ENCODE peak calls at places on chromosomes 6 and 20, in ten cellular contexts. E is foreskin fibroblast; X is Peyer's patch; I is gastrocnemius medialis; F is CD4-positive, alpha-beta T cell; Z is fibroblast of pulmonary artery; R is left lung; Y is HFFc6; K is MM.1S; O is A549. A is an unnamed sample.

GRCh38 chr20:57609086-57609841 is 11.0 kb downstream of the ZBP1 start:
- DNase-seq in I (no peak), Z (no peak), X (peak), E (no peak), R (peak), K (no peak), O (no peak), F (no peak), Y (no peak), A (no peak)

GRCh38 chr20:51456511-51457280 is 85.8 kb downstream of the NFATC2 start:
- DNase-seq in O (peak), K (no peak), Z (peak), I (peak), F (no peak), Y (peak), X (peak), E (peak), R (peak), A (no peak)

GRCh38 chr6:113879186-113880096 is 22.3 kb downstream of the MARCKS start:
- DNase-seq in Z (peak), K (peak), Y (peak), F (no peak), I (peak), R (no peak), X (no peak), O (peak), E (peak), A (no peak)

GRCh38 chr6:4573958-4574481 is 202.2 kb upstream of the CDYL start:
- DNase-seq in O (no peak), Z (peak), I (no peak), K (no peak), E (peak), X (no peak), Y (no peak), F (no peak), R (no peak), A (no peak)

GRCh38 chr6:53811746-53812145 is 16.9 kb downstream of the LRRC1 start:
- DNase-seq in O (no peak), R (no peak), I (no peak), X (no peak), Y (no peak), E (no peak), F (no peak), K (peak), Z (no peak), A (no peak)

GRCh38 chr6:134007077-134007476 is 45.3 kb downstream of the SLC2A12 start:
- DNase-seq in O (no peak), X (peak), Y (no peak), Z (no peak), F (no peak), R (peak), E (no peak), I (peak), K (no peak), A (no peak)

GRCh38 chr6:154549179-154549578 is 38.7 kb upstream of the CNKSR3 start:
- DNase-seq in F (no peak), E (no peak), I (no peak), K (no peak), R (peak), Z (no peak), Y (no peak), X (no peak), O (no peak), A (no peak)

GRCh38 chr6:56821005-56821432 is 133.9 kb upstream of the BEND6 start:
- DNase-seq in F (no peak), E (no peak), X (no peak), O (no peak), Z (no peak), R (no peak), K (no peak), Y (no peak), I (no peak), A (no peak)

GRCh38 chr20:47878601-47879004 is 93.3 kb upstream of the SULF2 start:
- DNase-seq in Y (no peak), X (no peak), R (no peak), Z (peak), O (no peak), F (no peak), I (no peak), E (no peak), K (no peak), A (no peak)

GRCh38 chr6:24825130-24825630 is 26.5 kb upstream of the ARMH2 start:
- DNase-seq in X (no peak), F (no peak), E (no peak), O (no peak), Y (no peak), K (no peak), I (no peak), R (no peak), Z (no peak), A (no peak)

GRCh38 chr6:137351890-137352289 is 132.7 kb upstream of the IFNGR1 start:
- DNase-seq in I (no peak), E (peak), R (no peak), O (peak), Y (no peak), F (no peak), X (no peak), K (no peak), Z (no peak), A (no peak)

GRCh38 chr6:13537527-13537897 is 36.9 kb upstream of the SIRT5 start:
- DNase-seq in O (no peak), Y (no peak), X (no peak), Z (no peak), R (no peak), I (no peak), K (no peak), F (no peak), E (no peak), A (no peak)

GRCh38 chr20:4875578-4876067 is 125.7 kb downstream of the SLC23A2 start:
- DNase-seq in Z (no peak), K (no peak), Y (no peak), I (no peak), F (no peak), O (no peak), R (no peak), E (no peak), X (no peak), A (no peak)

GRCh38 chr6:42710316-42710715 is 12.1 kb downstream of the PRPH2 start:
- DNase-seq in Y (no peak), F (no peak), K (no peak), X (no peak), R (no peak), Z (peak), O (no peak), I (no peak), E (no peak), A (no peak)

GRCh38 chr6:2986722-2987196 is 12.9 kb upstream of the NQO2 start:
- DNase-seq in Z (peak), E (peak), Y (peak), R (no peak), F (no peak), K (no peak), O (no peak), X (no peak), I (no peak), A (no peak)

GRCh38 chr20:40938020-40938419 is 90.6 kb upstream of the TOP1 start:
- DNase-seq in Y (no peak), X (no peak), F (no peak), I (no peak), E (no peak), O (peak), Z (no peak), K (no peak), R (no peak), A (no peak)

GRCh38 chr20:34562643-34563042 is 4.1 kb downstream of the MAP1LC3A start:
- DNase-seq in K (peak), O (peak), Z (peak), Y (no peak), R (no peak), I (no peak), F (no peak), E (peak), X (no peak), A (no peak)

GRCh38 chr6:155273438-155273837 is 9.6 kb downstream of the CLDN20 start:
- DNase-seq in Y (peak), F (no peak), E (peak), Z (peak), X (no peak), R (no peak), O (peak), K (no peak), I (no peak), A (no peak)

GRCh38 chr6:41446907-41447545 is 99.2 kb upstream of the FOXP4 start:
- DNase-seq in X (no peak), K (no peak), F (no peak), Y (no peak), R (no peak), I (no peak), E (no peak), O (no peak), Z (no peak), A (no peak)

GRCh38 chr6:111725446-111726112 is 119.9 kb upstream of the TRAF3IP2 start:
- DNase-seq in K (no peak), Z (no peak), X (no peak), Y (peak), O (no peak), E (peak), I (peak), R (no peak), F (no peak), A (no peak)

GRCh38 chr6:21295846-21296245 is 297.7 kb upstream of the SOX4 start:
- DNase-seq in E (no peak), F (no peak), Z (no peak), K (no peak), I (no peak), R (no peak), Y (no peak), X (no peak), O (no peak), A (no peak)

GRCh38 chr20:2872304-2873009 is 824 bp upstream of the PTPRA start:
- DNase-seq in E (peak), R (peak), Z (peak), K (peak), Y (peak), F (peak), X (peak), I (peak), O (peak), A (no peak)

DNA sequence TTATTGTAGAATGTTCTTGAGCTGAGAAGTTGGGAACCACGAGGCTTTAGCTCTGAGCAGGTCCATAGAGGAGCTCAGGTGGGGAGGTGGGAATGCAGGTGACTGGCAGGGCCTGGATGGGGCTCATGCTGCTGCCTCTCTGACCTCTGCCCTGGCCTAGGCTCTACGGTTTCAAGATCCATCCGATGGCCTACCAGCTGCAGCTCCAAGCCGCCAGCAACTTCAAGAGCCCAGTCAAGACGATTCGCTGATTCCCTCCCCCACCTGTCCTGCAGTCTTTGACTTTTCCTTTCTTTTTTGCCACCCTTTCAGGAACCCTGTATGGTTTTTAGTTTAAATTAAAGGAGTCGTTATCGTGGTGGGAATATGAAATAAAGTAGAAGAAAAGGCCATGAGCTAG is at the start of gene LY6G5B:
- DNase-seq in I (no peak), Y (no peak), X (no peak), K (no peak), Z (no peak), F (no peak), E (no peak), O (no peak), R (no peak), A (no peak)
- TF ChIP-seq CTCF in I (no peak), Y (no peak), X (no peak), K (no peak), Z (no peak), F (no peak), E (no peak), O (no peak), R (no peak), A (no peak)

GRCh38 chr6:15249371-15250019 is 3.6 kb downstream of the JARID2 start:
- DNase-seq in O (no peak), E (peak), Z (no peak), R (no peak), X (no peak), Y (no peak), I (no peak), F (no peak), K (no peak), A (no peak)

GRCh38 chr6:15250440-15251168 is 4.7 kb downstream of the JARID2 start:
- DNase-seq in E (no peak), O (no peak), R (no peak), Y (no peak), F (no peak), Z (no peak), X (no peak), I (no peak), K (no peak), A (no peak)

GRCh38 chr6:15247750-15248450 is 2.0 kb downstream of the JARID2 start:
- DNase-seq in Z (peak), Y (peak), E (peak), I (peak), X (peak), F (peak), K (peak), O (peak), R (peak), A (peak)

GRCh38 chr6:15247214-15247749 is 1.4 kb downstream of the JARID2 start:
- DNase-seq in Y (no peak), F (no peak), K (no peak), Z (no peak), I (no peak), R (no peak), X (no peak), E (no peak), O (no peak), A (no peak)

GRCh38 chr6:15248451-15249370 is 2.8 kb downstream of the JARID2 start:
- DNase-seq in K (peak), I (peak), X (peak), R (peak), F (peak), E (peak), Z (peak), Y (peak), O (peak), A (peak)
- TF ChIP-seq CTCF in K (no peak), I (no peak), X (no peak), R (no peak), F (no peak), E (peak), Z (peak), Y (peak), O (no peak), A (no peak)

GRCh38 chr6:78810698-78811097 is 56.7 kb upstream of the IRAK1BP1 start:
- DNase-seq in Z (peak), Y (no peak), E (peak), K (no peak), X (no peak), I (no peak), F (no peak), O (no peak), R (no peak), A (no peak)

GRCh38 chr6:78810146-78810545 is 57.2 kb upstream of the IRAK1BP1 start:
- DNase-seq in Y (peak), Z (peak), I (no peak), O (peak), R (no peak), X (no peak), K (peak), E (peak), F (no peak), A (no peak)

GRCh38 chr6:78808933-78809332 is 58.4 kb upstream of the IRAK1BP1 start:
- DNase-seq in O (no peak), I (no peak), Y (no peak), E (no peak), R (no peak), X (no peak), F (no peak), Z (no peak), K (no peak), A (no peak)

GRCh38 chr6:78808356-78808891 is 58.9 kb upstream of the IRAK1BP1 start:
- DNase-seq in E (no peak), R (no peak), X (no peak), Z (no peak), O (no peak), K (no peak), F (no peak), I (no peak), Y (no peak), A (no peak)
- TF ChIP-seq CTCF in E (no peak), R (no peak), X (no peak), Z (no peak), O (no peak), K (no peak), F (no peak), I (no peak), Y (no peak), A (no peak)

GRCh38 chr6:17599885-17600526 is at the start of gene FAM8A1:
- DNase-seq in E (peak), K (peak), Y (peak), O (peak), F (peak), X (peak), I (peak), Z (peak), R (peak), A (peak)
- TF ChIP-seq CTCF in E (peak), K (peak), Y (peak), O (no peak), F (peak), X (peak), I (peak), Z (peak), R (peak), A (peak)

DNA sequence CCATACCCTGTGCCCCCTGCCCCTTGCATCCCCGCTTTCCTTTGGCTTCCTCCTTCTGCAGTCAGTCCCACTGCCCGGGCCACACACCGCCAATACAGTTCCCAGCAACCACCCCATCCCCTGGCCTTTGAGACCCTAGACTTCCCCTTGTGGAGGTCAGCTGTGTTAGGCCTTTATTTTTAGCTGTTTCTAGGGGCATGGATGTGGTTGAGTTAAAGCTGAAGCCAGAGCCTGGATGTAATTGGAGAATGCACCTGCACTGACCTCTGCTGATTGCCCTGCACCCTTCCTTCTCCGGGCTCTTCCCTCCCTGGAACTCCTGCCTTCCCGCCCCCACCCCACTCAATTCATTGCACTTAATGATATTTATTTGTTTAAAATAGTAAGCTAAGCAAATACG is 33.9 kb downstream of the LYRM2 start:
- DNase-seq in F (no peak), K (no peak), I (no peak), E (no peak), X (no peak), O (no peak), Y (no peak), Z (no peak), R (no peak), A (no peak)
- TF ChIP-seq CTCF in F (no peak), K (no peak), I (no peak), E (no peak), X (no peak), O (no peak), Y (no peak), Z (no peak), R (no peak), A (no peak)